ENCODE peak calls at places on chromosome 7, in nine cellular contexts. B is T-cell; S is PC-9; U is fibroblast of villous mesenchyme; Q is WTC11; L is fibroblast of pulmonary artery; Z is IMR-90; G is skeletal muscle cell; O is activated CD4-positive, alpha-beta T cell treated with anti-CD3 and anti-CD28 coated beads, Interleukin-2, amount 50 U/mL, for 4 hours. A is an unnamed sample.

GRCh38 chr7:28784166-28784870 is 173.8 kb downstream of the TRIL start:
- DNase-seq in B (no peak), S (no peak), U (peak), Q (no peak), L (no peak), Z (peak), G (peak), O (no peak), A (no peak)

GRCh38 chr7:17090751-17091150 is 207.7 kb upstream of the AHR start:
- DNase-seq in B (no peak), S (no peak), U (peak), Q (no peak), L (peak), Z (peak), G (peak), O (no peak), A (no peak)

GRCh38 chr7:75943864-75944263 is 28.9 kb downstream of the POR start:
- DNase-seq in B (no peak), S (peak), U (no peak), Q (no peak), L (peak), Z (peak), G (no peak), O (no peak), A (no peak)

GRCh38 chr7:1925349-1925748 is 255.3 kb downstream of the ELFN1 start:
- DNase-seq in B (no peak), S (no peak), U (no peak), Q (peak), L (no peak), Z (no peak), G (no peak), O (no peak), A (no peak)

GRCh38 chr7:157853789-157854065 is 516.9 kb downstream of the DNAJB6 start:
- DNase-seq in B (no peak), S (no peak), U (no peak), Q (no peak), L (no peak), Z (no peak), G (no peak), O (no peak), A (no peak)

GRCh38 chr7:157576415-157576814 is 239.6 kb downstream of the DNAJB6 start:
- DNase-seq in B (peak), S (no peak), U (no peak), Q (peak), L (no peak), Z (no peak), G (no peak), O (peak), A (no peak)

GRCh38 chr7:112182749-112183148 is 23.4 kb downstream of the DOCK4 start:
- DNase-seq in B (no peak), S (no peak), U (no peak), Q (no peak), L (no peak), Z (no peak), G (no peak), O (no peak), A (no peak)

GRCh38 chr7:85770332-85770731 is 583.5 kb upstream of the SEMA3D start:
- DNase-seq in B (no peak), S (no peak), U (peak), Q (no peak), L (no peak), Z (no peak), G (peak), O (no peak), A (no peak)

GRCh38 chr7:151964951-151965350 is 8.7 kb downstream of the GALNTL5 start:
- DNase-seq in B (no peak), S (no peak), U (no peak), Q (no peak), L (no peak), Z (no peak), G (no peak), O (no peak), A (no peak)

GRCh38 chr7:123821320-123821719 is 23.6 kb upstream of the HYAL4 start:
- DNase-seq in B (no peak), S (no peak), U (no peak), Q (no peak), L (no peak), Z (no peak), G (no peak), O (no peak), A (no peak)

GRCh38 chr7:155337946-155338631 is 40.4 kb downstream of the INSIG1 start:
- DNase-seq in B (no peak), S (no peak), U (no peak), Q (no peak), L (no peak), Z (no peak), G (no peak), O (no peak), A (no peak)

GRCh38 chr7:151179946-151180345 is 7.1 kb downstream of the ASB10 start:
- DNase-seq in B (no peak), S (no peak), U (no peak), Q (no peak), L (no peak), Z (no peak), G (no peak), O (no peak), A (no peak)

GRCh38 chr7:157278167-157278790 is 58.5 kb upstream of the DNAJB6 start:
- DNase-seq in B (no peak), S (no peak), U (no peak), Q (no peak), L (no peak), Z (no peak), G (no peak), O (no peak), A (no peak)

GRCh38 chr7:3200504-3200903 is 100.5 kb upstream of the SDK1 start:
- DNase-seq in B (no peak), S (no peak), U (peak), Q (peak), L (peak), Z (peak), G (no peak), O (no peak), A (peak)

GRCh38 chr7:31082450-31082849 is 30.3 kb downstream of the ADCYAP1R1 start:
- DNase-seq in B (no peak), S (no peak), U (no peak), Q (no peak), L (no peak), Z (no peak), G (no peak), O (no peak), A (no peak)

GRCh38 chr7:129993275-129993674 is 40.5 kb upstream of the UBE2H start:
- DNase-seq in B (no peak), S (no peak), U (peak), Q (no peak), L (peak), Z (no peak), G (no peak), O (no peak), A (no peak)

GRCh38 chr7:138579671-138580070 is 119.6 kb downstream of the TRIM24 start:
- DNase-seq in B (no peak), S (no peak), U (no peak), Q (no peak), L (no peak), Z (no peak), G (no peak), O (no peak), A (no peak)

GRCh38 chr7:132232394-132232793 is 343.9 kb downstream of the PLXNA4 start:
- DNase-seq in B (no peak), S (no peak), U (no peak), Q (no peak), L (no peak), Z (no peak), G (no peak), O (no peak), A (no peak)

GRCh38 chr7:97024209-97025129 is at the start of gene DLX5:
- DNase-seq in B (no peak), S (no peak), U (peak), Q (peak), L (no peak), Z (peak), G (no peak), O (no peak), A (no peak)

GRCh38 chr7:140402178-140402835 is 1.6 kb upstream of the RAB19 start:
- DNase-seq in B (no peak), S (no peak), U (peak), Q (no peak), L (peak), Z (peak), G (peak), O (no peak), A (no peak)

GRCh38 chr7:112986256-112987031 is 100.2 kb downstream of the GPR85 start:
- DNase-seq in B (no peak), S (no peak), U (peak), Q (no peak), L (peak), Z (peak), G (no peak), O (no peak), A (no peak)

GRCh38 chr7:35032166-35032565 is 5.1 kb downstream of the DPY19L1 start:
- DNase-seq in B (no peak), S (no peak), U (no peak), Q (no peak), L (no peak), Z (no peak), G (no peak), O (no peak), A (no peak)

GRCh38 chr7:38893061-38893460 is 15.9 kb downstream of the VPS41 start:
- DNase-seq in B (no peak), S (no peak), U (no peak), Q (no peak), L (no peak), Z (peak), G (no peak), O (no peak), A (no peak)

GRCh38 chr7:5170251-5170650 is 19.8 kb upstream of the WIPI2 start:
- DNase-seq in B (no peak), S (no peak), U (no peak), Q (no peak), L (no peak), Z (no peak), G (no peak), O (no peak), A (no peak)

GRCh38 chr7:105656922-105657521 is 75.7 kb upstream of the EFCAB10 start:
- DNase-seq in B (peak), S (no peak), U (no peak), Q (peak), L (peak), Z (no peak), G (no peak), O (peak), A (no peak)

GRCh38 chr7:50676754-50677153 is 105.9 kb downstream of the GRB10 start:
- DNase-seq in B (no peak), S (no peak), U (no peak), Q (no peak), L (no peak), Z (no peak), G (no peak), O (no peak), A (no peak)

GRCh38 chr7:123770378-123770777 is 21.6 kb upstream of the WASL start:
- DNase-seq in B (no peak), S (peak), U (peak), Q (no peak), L (peak), Z (no peak), G (peak), O (no peak), A (no peak)

GRCh38 chr7:131591674-131592328 is 35.4 kb upstream of the PODXL start:
- DNase-seq in B (no peak), S (no peak), U (no peak), Q (no peak), L (no peak), Z (no peak), G (no peak), O (no peak), A (no peak)

GRCh38 chr7:140141256-140141655 is 35.5 kb downstream of the KDM7A start:
- DNase-seq in B (no peak), S (no peak), U (no peak), Q (no peak), L (no peak), Z (no peak), G (no peak), O (no peak), A (no peak)

GRCh38 chr7:51430480-51431086 is 114.0 kb upstream of the COBL start:
- DNase-seq in B (peak), S (peak), U (peak), Q (peak), L (peak), Z (peak), G (no peak), O (no peak), A (no peak)

GRCh38 chr7:20021834-20022233 is 195.3 kb downstream of the MACC1 start:
- DNase-seq in B (no peak), S (no peak), U (peak), Q (no peak), L (no peak), Z (no peak), G (no peak), O (no peak), A (no peak)

GRCh38 chr7:50166997-50167961 is 74.2 kb upstream of the ZPBP start:
- DNase-seq in B (peak), S (no peak), U (no peak), Q (no peak), L (no peak), Z (no peak), G (no peak), O (no peak), A (no peak)

A was measured in iPS DF 6.9.